ENCODE peak calls at places on chromosomes 2 and 18, in five cellular contexts. One of them, this sample, is unnamed.

GRCh38 chr2:109554758-109555157 is 59.0 kb downstream of the SEPTIN10 start:
- DNase-seq in fibroblast of the aortic adventitia: peak
- DNase-seq in endothelial cell: no peak
- DNase-seq in IMR-90: no peak
- DNase-seq in GM13976: no peak
- DNase-seq in this sample: peak

GRCh38 chr2:74420006-74420405 is 1.4 kb downstream of the C2orf81 start:
- DNase-seq in IMR-90: no peak
- DNase-seq in endothelial cell: no peak
- DNase-seq in GM13976: no peak
- DNase-seq in fibroblast of the aortic adventitia: no peak
- DNase-seq in this sample: no peak

GRCh38 chr18:35026407-35027061 is 14.7 kb upstream of the MAPRE2 start:
- DNase-seq in GM13976: no peak
- DNase-seq in fibroblast of the aortic adventitia: no peak
- DNase-seq in IMR-90: no peak
- DNase-seq in endothelial cell: no peak
- DNase-seq in this sample: peak

GRCh38 chr2:134522436-134522835 is 196.4 kb downstream of the TMEM163 start:
- DNase-seq in fibroblast of the aortic adventitia: no peak
- DNase-seq in endothelial cell: no peak
- DNase-seq in GM13976: no peak
- DNase-seq in IMR-90: no peak
- DNase-seq in this sample: no peak

GRCh38 chr2:201933792-201934229 is 99.8 kb upstream of the FZD7 start:
- DNase-seq in GM13976: no peak
- DNase-seq in endothelial cell: no peak
- DNase-seq in fibroblast of the aortic adventitia: no peak
- DNase-seq in IMR-90: no peak
- DNase-seq in this sample: no peak

GRCh38 chr18:57143265-57143664 is 3.6 kb upstream of the BOD1L2 start:
- DNase-seq in fibroblast of the aortic adventitia: no peak
- DNase-seq in IMR-90: no peak
- DNase-seq in GM13976: no peak
- DNase-seq in endothelial cell: no peak
- DNase-seq in this sample: no peak

GRCh38 chr2:191436368-191437055 is 191.3 kb downstream of the MYO1B start:
- DNase-seq in GM13976: no peak
- DNase-seq in endothelial cell: no peak
- DNase-seq in fibroblast of the aortic adventitia: no peak
- DNase-seq in IMR-90: no peak
- DNase-seq in this sample: no peak

GRCh38 chr2:166410828-166411472 is 35.2 kb upstream of the SCN9A start:
- DNase-seq in IMR-90: peak
- DNase-seq in endothelial cell: no peak
- DNase-seq in GM13976: no peak
- DNase-seq in fibroblast of the aortic adventitia: peak
- DNase-seq in this sample: peak

GRCh38 chr2:50143822-50144575 is 887.9 kb downstream of the NRXN1 start:
- DNase-seq in GM13976: peak
- DNase-seq in fibroblast of the aortic adventitia: peak
- DNase-seq in IMR-90: no peak
- DNase-seq in endothelial cell: peak
- DNase-seq in this sample: no peak

GRCh38 chr2:9721346-9721745 is 90.5 kb upstream of the YWHAQ start:
- DNase-seq in endothelial cell: no peak
- DNase-seq in GM13976: no peak
- DNase-seq in IMR-90: no peak
- DNase-seq in fibroblast of the aortic adventitia: no peak
- DNase-seq in this sample: no peak

GRCh38 chr2:172072279-172072678 is 13.0 kb upstream of the DLX1 start:
- DNase-seq in fibroblast of the aortic adventitia: no peak
- DNase-seq in endothelial cell: no peak
- DNase-seq in GM13976: no peak
- DNase-seq in IMR-90: no peak
- DNase-seq in this sample: no peak

GRCh38 chr2:177679611-177680530 is 287.3 kb downstream of the AGPS start:
- DNase-seq in endothelial cell: no peak
- DNase-seq in GM13976: no peak
- DNase-seq in fibroblast of the aortic adventitia: no peak
- DNase-seq in IMR-90: no peak
- DNase-seq in this sample: no peak

GRCh38 chr2:55165567-55165966 is 66.5 kb downstream of the CLHC1 start:
- DNase-seq in GM13976: no peak
- DNase-seq in fibroblast of the aortic adventitia: peak
- DNase-seq in endothelial cell: no peak
- DNase-seq in IMR-90: peak
- DNase-seq in this sample: peak

DNA sequence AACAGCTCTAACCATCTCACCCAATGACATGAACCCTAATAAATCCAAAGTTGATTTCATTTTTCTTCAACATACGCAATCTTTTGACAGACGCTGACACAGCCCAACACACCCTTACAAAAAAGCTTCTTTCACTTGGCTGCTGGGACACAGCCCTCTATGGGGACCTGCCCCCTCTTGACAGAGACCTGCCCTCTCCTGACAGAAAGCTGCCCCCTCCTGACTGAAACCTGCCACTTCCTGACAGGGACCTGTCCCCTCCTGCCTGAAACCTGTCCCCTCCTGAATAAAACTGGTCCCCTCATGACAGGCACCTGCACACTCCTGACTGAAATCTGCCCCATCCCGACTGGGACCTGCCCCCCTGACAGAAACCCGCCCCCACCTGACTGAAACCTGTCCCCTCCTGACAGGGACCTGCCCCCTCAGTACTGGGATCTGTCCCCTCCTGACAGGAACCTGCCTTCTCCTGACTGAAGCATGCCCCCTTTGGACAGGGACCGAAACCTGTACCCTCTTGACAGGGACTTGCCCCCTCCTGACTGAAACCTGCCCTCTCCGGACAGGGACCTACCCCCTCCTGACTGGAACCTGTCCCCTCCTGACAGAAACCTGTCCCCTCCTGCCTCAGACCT is 87.9 kb downstream of the PXDN start:
- DNase-seq in IMR-90: no peak
- DNase-seq in GM13976: no peak
- DNase-seq in endothelial cell: no peak
- DNase-seq in fibroblast of the aortic adventitia: no peak
- DNase-seq in this sample: no peak
- TF ChIP-seq CTCF in IMR-90: no peak
- TF ChIP-seq CTCF in GM13976: no peak
- TF ChIP-seq CTCF in endothelial cell: no peak
- TF ChIP-seq CTCF in fibroblast of the aortic adventitia: no peak
- TF ChIP-seq CTCF in this sample: peak

DNA sequence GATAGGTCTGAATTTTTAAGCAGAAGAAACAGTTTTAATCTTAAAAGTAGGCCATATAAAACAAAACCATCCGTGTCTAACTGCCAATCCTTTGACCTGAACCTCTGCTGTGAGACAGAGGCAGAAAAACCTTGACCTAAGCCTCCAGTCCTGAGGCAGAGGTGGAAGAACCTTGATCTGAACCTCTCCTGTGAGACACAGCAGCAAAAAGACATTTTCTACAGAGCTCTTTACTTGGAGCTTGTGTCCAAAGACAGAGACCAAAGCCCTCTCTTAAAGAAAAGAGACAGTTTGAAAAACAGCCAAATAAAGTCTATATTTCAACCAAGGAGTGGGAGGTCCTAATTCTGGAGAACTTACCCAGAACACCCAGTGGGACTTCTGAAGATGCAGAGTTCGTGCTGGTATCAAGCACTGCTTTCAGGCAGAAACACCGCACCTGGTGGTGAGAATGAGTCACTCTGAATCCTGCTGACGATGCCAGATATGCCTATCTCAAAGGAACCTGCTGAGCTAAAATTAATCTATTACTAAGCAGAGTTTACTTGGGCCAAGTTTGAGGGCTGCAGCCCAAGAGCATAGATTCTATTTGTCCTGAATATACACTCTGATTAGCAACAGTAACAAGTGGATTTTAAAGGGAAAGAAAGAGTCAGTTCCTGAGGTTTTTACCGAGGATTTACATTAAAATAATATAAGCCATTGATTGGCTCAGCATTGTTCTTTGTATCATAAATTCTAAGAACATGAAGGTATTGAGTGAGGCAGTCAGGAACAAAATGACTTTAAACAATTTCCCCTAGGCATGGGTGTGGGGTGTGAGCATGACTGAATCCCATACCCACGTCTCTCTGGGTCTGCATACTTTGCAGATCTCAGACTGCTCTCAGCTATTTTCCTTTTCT is 806.4 kb downstream of the TRIB2 start:
- DNase-seq in GM13976: peak
- DNase-seq in endothelial cell: no peak
- DNase-seq in IMR-90: no peak
- DNase-seq in fibroblast of the aortic adventitia: no peak
- DNase-seq in this sample: no peak
- TF ChIP-seq CTCF in GM13976: no peak
- TF ChIP-seq CTCF in endothelial cell: no peak
- TF ChIP-seq CTCF in IMR-90: no peak
- TF ChIP-seq CTCF in fibroblast of the aortic adventitia: no peak
- TF ChIP-seq CTCF in this sample: no peak

GRCh38 chr2:151973013-151973900 is 125.6 kb downstream of the CACNB4 start:
- DNase-seq in fibroblast of the aortic adventitia: no peak
- DNase-seq in GM13976: no peak
- DNase-seq in endothelial cell: no peak
- DNase-seq in IMR-90: no peak
- DNase-seq in this sample: no peak
- TF ChIP-seq CTCF in fibroblast of the aortic adventitia: no peak
- TF ChIP-seq CTCF in GM13976: no peak
- TF ChIP-seq CTCF in endothelial cell: no peak
- TF ChIP-seq CTCF in IMR-90: no peak
- TF ChIP-seq CTCF in this sample: no peak

GRCh38 chr2:63052411-63053234 is 2.0 kb downstream of the OTX1 start:
- DNase-seq in endothelial cell: peak
- DNase-seq in GM13976: peak
- DNase-seq in fibroblast of the aortic adventitia: no peak
- DNase-seq in IMR-90: no peak
- DNase-seq in this sample: no peak

GRCh38 chr2:63053235-63053888 is 2.7 kb downstream of the OTX1 start:
- DNase-seq in GM13976: no peak
- DNase-seq in endothelial cell: peak
- DNase-seq in fibroblast of the aortic adventitia: no peak
- DNase-seq in IMR-90: no peak
- DNase-seq in this sample: no peak

GRCh38 chr2:63055510-63056308 is 5.1 kb downstream of the OTX1 start:
- DNase-seq in IMR-90: no peak
- DNase-seq in GM13976: peak
- DNase-seq in endothelial cell: peak
- DNase-seq in fibroblast of the aortic adventitia: no peak
- DNase-seq in this sample: no peak

GRCh38 chr2:63054812-63055509 is 4.3 kb downstream of the OTX1 start:
- DNase-seq in GM13976: peak
- DNase-seq in IMR-90: no peak
- DNase-seq in endothelial cell: no peak
- DNase-seq in fibroblast of the aortic adventitia: no peak
- DNase-seq in this sample: no peak

DNA sequence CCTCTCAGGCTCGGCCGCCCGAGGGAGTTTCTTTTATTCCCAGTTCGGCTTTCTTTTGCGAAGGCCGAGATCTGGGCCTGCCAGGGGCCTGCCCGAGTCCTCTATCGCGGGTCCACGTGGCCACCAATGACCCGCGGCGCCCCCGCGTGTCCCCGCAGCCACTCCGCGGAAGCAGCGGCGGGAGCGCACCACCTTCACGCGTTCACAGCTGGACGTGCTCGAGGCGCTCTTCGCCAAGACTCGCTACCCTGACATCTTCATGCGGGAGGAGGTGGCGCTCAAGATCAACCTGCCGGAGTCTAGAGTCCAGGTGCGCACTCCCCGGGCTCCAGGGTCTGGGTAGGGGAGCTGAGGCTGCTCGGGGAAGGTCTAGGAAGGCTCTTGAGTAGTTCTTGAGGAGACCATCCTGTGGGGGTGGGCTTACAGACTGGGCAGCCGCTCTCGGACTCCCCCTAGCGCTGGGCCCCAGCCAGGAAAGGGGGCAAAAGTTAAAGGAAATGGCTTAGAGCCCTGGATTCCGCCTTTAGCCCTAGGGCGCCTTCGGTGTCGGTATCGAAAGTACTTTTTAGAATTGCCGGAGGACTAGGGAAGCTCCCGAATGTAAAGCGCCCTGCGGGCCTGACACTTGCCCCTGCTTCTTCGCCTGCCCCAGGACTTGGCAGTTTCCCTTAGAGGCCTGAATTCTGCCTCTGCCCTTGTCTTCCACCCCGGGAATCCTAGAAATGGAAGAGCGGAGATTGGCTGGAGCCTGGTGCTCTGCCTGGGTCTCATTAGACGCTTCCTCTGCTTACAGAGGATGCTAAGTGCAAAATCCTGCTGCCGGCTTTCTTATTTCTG is 3.5 kb downstream of the OTX1 start:
- DNase-seq in fibroblast of the aortic adventitia: no peak
- DNase-seq in endothelial cell: peak
- DNase-seq in IMR-90: no peak
- DNase-seq in GM13976: peak
- DNase-seq in this sample: no peak
- TF ChIP-seq CTCF in fibroblast of the aortic adventitia: no peak
- TF ChIP-seq CTCF in endothelial cell: peak
- TF ChIP-seq CTCF in IMR-90: peak
- TF ChIP-seq CTCF in GM13976: peak
- TF ChIP-seq CTCF in this sample: peak

DNA sequence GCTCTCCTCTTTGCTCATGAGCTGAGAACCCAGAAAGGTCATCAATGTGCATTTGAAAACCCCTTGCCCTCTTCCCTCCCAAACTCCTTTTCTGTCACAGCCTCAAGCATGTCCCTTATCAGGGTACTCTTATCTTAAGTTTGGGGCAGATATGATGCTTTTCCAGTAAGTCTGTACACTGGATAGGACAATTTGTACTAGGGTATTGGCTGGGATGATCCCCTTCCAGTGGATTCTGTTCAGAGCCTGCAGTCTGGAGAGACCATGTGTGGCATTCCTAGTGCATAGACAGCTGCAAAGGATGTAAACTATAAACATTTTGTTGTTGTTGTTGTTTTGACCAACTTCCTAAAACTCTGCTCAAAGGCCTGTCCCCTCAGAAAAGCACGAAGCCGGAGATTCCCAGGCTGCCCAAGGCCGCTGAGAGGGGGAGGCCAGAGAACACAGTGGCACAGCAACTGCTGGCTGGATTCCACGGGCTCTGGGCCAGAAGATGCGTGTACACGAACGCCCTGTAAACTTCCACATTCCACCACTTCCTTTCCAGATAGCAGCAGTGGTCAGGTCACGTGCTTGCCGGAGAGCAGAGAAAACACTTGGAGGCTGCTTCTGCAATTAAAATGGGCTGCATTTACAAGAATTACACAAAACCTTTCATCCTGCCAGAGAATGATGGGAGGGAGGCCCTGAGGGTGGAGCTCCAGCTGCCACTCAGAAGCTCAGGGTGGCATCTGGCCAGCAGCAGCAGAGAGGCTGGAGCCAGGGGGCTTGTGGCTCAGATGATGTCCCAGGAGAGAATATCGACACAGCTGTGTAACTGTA is 42.1 kb downstream of the BMP10 start:
- DNase-seq in endothelial cell: peak
- DNase-seq in GM13976: no peak
- DNase-seq in fibroblast of the aortic adventitia: peak
- DNase-seq in IMR-90: peak
- DNase-seq in this sample: peak
- TF ChIP-seq CTCF in endothelial cell: no peak
- TF ChIP-seq CTCF in GM13976: no peak
- TF ChIP-seq CTCF in fibroblast of the aortic adventitia: peak
- TF ChIP-seq CTCF in IMR-90: no peak
- TF ChIP-seq CTCF in this sample: peak